ENCODE peak calls at places on chromosome 11, in six cellular contexts. V, T, M, Q, C and I are unnamed samples.

GRCh38 chr11:339963-340362 is 19.3 kb upstream of the IFITM3 start:
- DNase-seq in V (no peak), T (no peak), M (no peak), Q (no peak), C (no peak), I (no peak)

GRCh38 chr11:117427356-117427874 is 99.8 kb downstream of the CEP164 start:
- DNase-seq in V (no peak), T (no peak), M (no peak), Q (no peak), C (no peak), I (no peak)

GRCh38 chr11:4068962-4069361 is 25.6 kb upstream of the RRM1 start:
- DNase-seq in V (no peak), T (no peak), M (no peak), Q (no peak), C (no peak), I (no peak)

GRCh38 chr11:33438311-33438710 is 181.1 kb downstream of the HIPK3 start:
- DNase-seq in V (no peak), T (no peak), M (no peak), Q (no peak), C (no peak), I (no peak)

GRCh38 chr11:35654711-35655110 is 7.9 kb upstream of the TRIM44 start:
- DNase-seq in V (no peak), T (no peak), M (no peak), Q (no peak), C (no peak), I (no peak)

GRCh38 chr11:65301491-65302329 is 13.0 kb upstream of the CDC42EP2 start:
- DNase-seq in V (no peak), T (no peak), M (no peak), Q (no peak), C (no peak), I (no peak)

GRCh38 chr11:20315800-20316199 is 47.7 kb upstream of the HTATIP2 start:
- DNase-seq in V (no peak), T (no peak), M (no peak), Q (no peak), C (no peak), I (no peak)

GRCh38 chr11:1644601-1645356 is 15.2 kb downstream of the KRTAP5-5 start:
- DNase-seq in V (no peak), T (no peak), M (no peak), Q (no peak), C (no peak), I (no peak)

GRCh38 chr11:93659841-93660240 is 1.6 kb upstream of the CEP295 start:
- DNase-seq in V (no peak), T (no peak), M (no peak), Q (no peak), C (no peak), I (peak)

GRCh38 chr11:110833033-110833484 is 120.8 kb upstream of the ARHGAP20 start:
- DNase-seq in V (no peak), T (no peak), M (no peak), Q (no peak), C (no peak), I (peak)

GRCh38 chr11:115769891-115770290 is 265.7 kb upstream of the CADM1 start:
- DNase-seq in V (no peak), T (no peak), M (no peak), Q (no peak), C (no peak), I (no peak)

GRCh38 chr11:17648528-17648927 is 70.8 kb upstream of the MYOD1 start:
- DNase-seq in V (no peak), T (no peak), M (no peak), Q (no peak), C (no peak), I (no peak)

GRCh38 chr11:134004406-134005197 is 47.8 kb upstream of the IGSF9B start:
- DNase-seq in V (no peak), T (no peak), M (no peak), Q (no peak), C (no peak), I (no peak)

GRCh38 chr11:32902089-32902665 is 9.6 kb downstream of the QSER1 start:
- DNase-seq in V (no peak), T (no peak), M (no peak), Q (no peak), C (no peak), I (no peak)

GRCh38 chr11:11125618-11126017 is 227.4 kb downstream of the CSNK2A3 start:
- DNase-seq in V (no peak), T (no peak), M (no peak), Q (no peak), C (no peak), I (no peak)

GRCh38 chr11:2516276-2517015 is 71.6 kb downstream of the KCNQ1 start:
- DNase-seq in V (no peak), T (peak), M (peak), Q (no peak), C (no peak), I (no peak)

GRCh38 chr11:130852589-130852988 is 63.7 kb downstream of the SNX19 start:
- DNase-seq in V (no peak), T (no peak), M (no peak), Q (no peak), C (no peak), I (no peak)

GRCh38 chr11:130127509-130127908 is 32.1 kb upstream of the ST14 start:
- DNase-seq in V (no peak), T (no peak), M (no peak), Q (no peak), C (no peak), I (no peak)

GRCh38 chr11:92257536-92257935 is 32.9 kb downstream of the FAT3 start:
- DNase-seq in V (no peak), T (no peak), M (no peak), Q (no peak), C (no peak), I (no peak)

GRCh38 chr11:123973816-123974215 is 3.8 kb downstream of the OR10S1 start:
- DNase-seq in V (no peak), T (no peak), M (no peak), Q (no peak), C (no peak), I (peak)

GRCh38 chr11:30210357-30210756 is 20.5 kb upstream of the FSHB start:
- DNase-seq in V (no peak), T (no peak), M (no peak), Q (peak), C (no peak), I (no peak)

GRCh38 chr11:17544181-17544622 is at the start of gene USH1C:
- DNase-seq in V (no peak), T (peak), M (peak), Q (no peak), C (no peak), I (no peak)

GRCh38 chr11:60858731-60859464 is 3.1 kb upstream of the PTGDR2 start:
- DNase-seq in V (no peak), T (no peak), M (no peak), Q (no peak), C (no peak), I (no peak)

GRCh38 chr11:118914178-118914918 is 11.4 kb downstream of the BCL9L start:
- DNase-seq in V (no peak), T (peak), M (no peak), Q (peak), C (peak), I (no peak)

GRCh38 chr11:26992031-26992541 is 1.8 kb upstream of the FIBIN start:
- DNase-seq in V (no peak), T (no peak), M (no peak), Q (no peak), C (no peak), I (peak)

GRCh38 chr11:73469401-73469800 is 93.2 kb downstream of the RELT start:
- DNase-seq in V (no peak), T (no peak), M (no peak), Q (no peak), C (no peak), I (no peak)

GRCh38 chr11:108906329-108906728 is 241.5 kb downstream of the DDX10 start:
- DNase-seq in V (no peak), T (no peak), M (no peak), Q (no peak), C (no peak), I (peak)

GRCh38 chr11:115645631-115646271 is 141.5 kb upstream of the CADM1 start:
- DNase-seq in V (no peak), T (no peak), M (no peak), Q (no peak), C (no peak), I (no peak)

GRCh38 chr11:86811637-86812321 is 11.4 kb downstream of the PRSS23 start:
- DNase-seq in V (no peak), T (no peak), M (peak), Q (no peak), C (no peak), I (peak)

GRCh38 chr11:75330279-75330678 is 21.2 kb downstream of the ARRB1 start:
- DNase-seq in V (no peak), T (peak), M (peak), Q (no peak), C (no peak), I (peak)

GRCh38 chr11:70885721-70886305 is 366.6 kb downstream of the SHANK2 start:
- DNase-seq in V (no peak), T (no peak), M (no peak), Q (no peak), C (no peak), I (no peak)

GRCh38 chr11:79708319-79708928 is 267.6 kb upstream of the TENM4 start:
- DNase-seq in V (peak), T (peak), M (no peak), Q (no peak), C (no peak), I (no peak)

GRCh38 chr11:67584881-67585873 is 1.6 kb downstream of the GSTP1 start:
- DNase-seq in V (no peak), T (no peak), M (no peak), Q (no peak), C (peak), I (peak)

GRCh38 chr11:95277868-95278267 is 46.9 kb upstream of the SESN3 start:
- DNase-seq in V (no peak), T (no peak), M (no peak), Q (no peak), C (no peak), I (no peak)

GRCh38 chr11:95282337-95282751 is 51.3 kb upstream of the SESN3 start:
- DNase-seq in V (no peak), T (no peak), M (no peak), Q (no peak), C (no peak), I (peak)

GRCh38 chr11:95283146-95283545 is 52.1 kb upstream of the SESN3 start:
- DNase-seq in V (no peak), T (no peak), M (no peak), Q (no peak), C (no peak), I (no peak)

GRCh38 chr11:95283653-95284052 is 52.7 kb upstream of the SESN3 start:
- DNase-seq in V (no peak), T (no peak), M (no peak), Q (no peak), C (no peak), I (peak)

GRCh38 chr11:95279921-95280861 is 49.2 kb upstream of the SESN3 start:
- DNase-seq in V (no peak), T (no peak), M (no peak), Q (peak), C (no peak), I (peak)
- H3K4me3 ChIP-seq in V (no peak), T (no peak), M (no peak), Q (no peak), C (no peak), I (no peak)

DNA sequence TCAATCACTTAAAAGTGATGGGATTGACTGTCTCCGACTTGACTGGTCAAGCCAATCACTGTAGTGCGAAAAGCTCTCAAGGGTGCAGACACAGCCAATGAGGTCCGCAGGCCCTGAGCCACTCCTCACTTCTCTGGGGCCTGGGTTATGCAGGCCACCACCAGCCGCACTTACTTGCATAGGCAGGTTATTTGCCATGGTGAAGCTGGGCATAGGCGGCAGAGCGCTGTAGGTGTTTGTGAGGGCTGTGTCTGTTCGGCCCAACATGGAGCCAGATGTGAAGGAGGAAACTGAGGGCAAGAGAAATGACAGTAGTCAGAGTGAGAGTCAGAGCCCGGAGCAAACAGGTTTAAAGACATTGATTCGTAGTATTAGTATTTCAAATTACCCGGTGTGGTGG is 17.9 kb downstream of the PAX6 start:
- DNase-seq in V (no peak), T (no peak), M (no peak), Q (no peak), C (no peak), I (no peak)
- TF ChIP-seq CTCF in V (no peak), T (no peak), M (no peak), Q (no peak), C (no peak), I (no peak)

DNA sequence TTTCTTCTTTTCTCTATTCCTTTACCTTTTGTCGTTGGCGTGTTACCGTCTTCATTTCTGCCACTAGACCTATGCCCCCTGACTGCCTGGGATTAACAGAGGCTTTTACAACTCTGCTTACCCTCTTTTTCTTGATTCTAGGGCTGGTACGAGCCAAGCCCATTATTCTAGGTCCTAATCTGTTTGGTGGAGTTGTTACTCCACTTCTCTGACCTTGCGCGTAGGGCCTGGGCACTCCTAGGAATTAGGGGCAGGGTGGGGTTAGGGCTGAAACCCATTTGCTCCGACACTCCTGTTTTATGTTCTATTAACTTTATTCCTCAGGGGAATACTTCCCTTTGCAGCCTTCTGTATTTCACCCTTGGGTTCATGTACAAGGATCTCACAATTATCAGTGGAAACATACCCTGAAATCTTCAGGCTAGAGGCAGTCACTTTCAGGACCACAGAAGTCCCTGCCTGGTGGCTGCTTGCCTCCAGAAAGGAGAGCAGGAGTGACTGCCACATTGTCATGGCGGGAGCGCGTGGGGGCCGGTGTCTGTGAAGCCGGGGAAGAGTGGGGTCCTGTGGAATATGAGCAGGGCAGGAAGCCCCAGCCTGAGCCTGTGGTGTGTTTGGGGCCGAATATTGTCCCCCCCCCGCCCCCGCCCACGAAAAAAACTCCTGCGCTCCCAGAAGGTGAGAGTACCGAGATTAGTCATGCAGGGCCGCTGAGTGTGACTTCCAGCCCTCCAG is 742 bp upstream of the SLC37A2 start:
- DNase-seq in V (no peak), T (no peak), M (peak), Q (no peak), C (no peak), I (no peak)
- H3K4me3 ChIP-seq in V (peak), T (peak), M (peak), Q (peak), C (peak), I (peak)

GRCh38 chr11:37861671-37862070 is 1263.6 kb upstream of the RAG2 start:
- DNase-seq in V (no peak), T (no peak), M (no peak), Q (no peak), C (no peak), I (no peak)

GRCh38 chr11:37857726-37858125 is 1259.7 kb upstream of the RAG2 start:
- DNase-seq in V (no peak), T (no peak), M (no peak), Q (no peak), C (no peak), I (no peak)

GRCh38 chr11:37858398-37858797 is 1260.4 kb upstream of the RAG2 start:
- DNase-seq in V (no peak), T (no peak), M (no peak), Q (no peak), C (no peak), I (peak)
- TF ChIP-seq CTCF in V (peak), T (no peak), M (no peak), Q (no peak), C (no peak), I (no peak)

GRCh38 chr11:7570938-7571337 is 57.1 kb downstream of the PPFIBP2 start:
- DNase-seq in V (no peak), T (no peak), M (no peak), Q (no peak), C (no peak), I (no peak)
- H3K4me3 ChIP-seq in V (no peak), T (no peak), M (no peak), Q (no peak), C (no peak), I (no peak)

DNA sequence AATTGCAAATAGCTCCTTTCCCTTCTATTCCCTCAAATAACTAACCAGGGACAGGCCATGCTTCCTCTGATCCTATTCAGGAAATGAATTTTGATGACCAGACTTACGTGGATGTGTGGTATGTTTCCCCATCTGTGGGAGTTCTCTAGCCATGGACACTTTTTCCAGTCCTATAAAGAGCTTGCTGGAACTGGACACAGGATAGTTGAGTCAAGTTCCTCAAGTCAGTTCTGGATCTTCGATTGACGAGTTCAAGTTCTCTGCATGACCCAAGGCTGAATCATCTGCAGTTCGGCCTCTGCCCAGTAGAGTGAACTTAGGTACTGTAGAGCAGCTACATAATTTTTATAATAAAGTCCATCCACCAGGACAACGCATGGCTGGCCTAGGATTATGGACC is 52.7 kb upstream of the CCND1 start:
- DNase-seq in V (no peak), T (no peak), M (no peak), Q (no peak), C (no peak), I (peak)
- TF ChIP-seq CTCF in V (no peak), T (no peak), M (no peak), Q (no peak), C (no peak), I (peak)